ENCODE peak calls at places on chromosomes 2 and 18, in eight cellular contexts. R is psoas muscle; S is CD8-positive, alpha-beta T cell; X is left ventricle myocardium inferior; K is CD4-positive, CD25-positive, alpha-beta regulatory T cell; Z is HCT116; A is Peyer's patch; I is CD8-positive, alpha-beta memory T cell. W is an unnamed sample.

GRCh38 chr2:141660232-141660631 is 470.6 kb downstream of the LRP1B start:
- DNase-seq in R (no peak), S (no peak), X (no peak), K (no peak), Z (no peak), A (no peak), I (no peak), W (no peak)

GRCh38 chr2:168935810-168936581 is 34.9 kb downstream of the G6PC2 start:
- DNase-seq in R (no peak), S (no peak), X (no peak), K (no peak), Z (no peak), A (no peak), I (no peak), W (no peak)

GRCh38 chr2:15782009-15782751 is 158.2 kb upstream of the MYCN start:
- DNase-seq in R (no peak), S (no peak), X (no peak), K (no peak), Z (no peak), A (no peak), I (no peak), W (no peak)

GRCh38 chr2:121519732-121520640 is 10.7 kb upstream of the RNU4ATAC start:
- DNase-seq in R (no peak), S (no peak), X (no peak), K (no peak), Z (no peak), A (no peak), I (no peak), W (no peak)

GRCh38 chr2:176002684-176003225 is 688 bp upstream of the LNPK start:
- DNase-seq in R (peak; percentile 24), S (no peak), X (no peak), K (peak; percentile 29), Z (no peak), A (peak; percentile 17), I (no peak), W (no peak)

GRCh38 chr2:30871440-30871839 is 64.2 kb upstream of the CAPN13 start:
- DNase-seq in R (no peak), S (no peak), X (no peak), K (no peak), Z (no peak), A (no peak), I (no peak), W (no peak)

GRCh38 chr2:30113617-30114293 is 33.1 kb upstream of the YPEL5 start:
- DNase-seq in R (peak; percentile 19), S (no peak), X (no peak), K (no peak), Z (no peak), A (no peak), I (no peak), W (no peak)

GRCh38 chr2:19846030-19846429 is 55.8 kb downstream of the TTC32 start:
- DNase-seq in R (no peak), S (no peak), X (no peak), K (no peak), Z (no peak), A (no peak), I (no peak), W (no peak)

GRCh38 chr2:218886461-218886947 is 5.9 kb downstream of the WNT10A start:
- DNase-seq in R (no peak), S (no peak), X (no peak), K (no peak), Z (no peak), A (peak; percentile 25), I (peak; percentile 39), W (no peak)

GRCh38 chr2:42872736-42873135 is 80.4 kb upstream of the HAAO start:
- DNase-seq in R (no peak), S (no peak), X (no peak), K (no peak), Z (no peak), A (no peak), I (no peak), W (no peak)

GRCh38 chr2:196783431-196784094 is 15.9 kb downstream of the GTF3C3 start:
- DNase-seq in R (no peak), S (no peak), X (no peak), K (no peak), Z (no peak), A (no peak), I (no peak), W (no peak)

GRCh38 chr2:107001964-107002696 is 116.2 kb upstream of the ST6GAL2 start:
- DNase-seq in R (no peak), S (no peak), X (no peak), K (no peak), Z (no peak), A (no peak), I (no peak), W (no peak)

GRCh38 chr18:34350778-34351177 is 126.1 kb upstream of the NOL4 start:
- DNase-seq in R (no peak), S (no peak), X (no peak), K (no peak), Z (no peak), A (no peak), I (no peak), W (no peak)

GRCh38 chr2:64889803-64890202 is 99.4 kb upstream of the SLC1A4 start:
- DNase-seq in R (no peak), S (no peak), X (no peak), K (no peak), Z (no peak), A (no peak), I (no peak), W (no peak)

GRCh38 chr2:16256601-16257000 is 316.3 kb downstream of the MYCN start:
- DNase-seq in R (no peak), S (no peak), X (no peak), K (no peak), Z (no peak), A (no peak), I (no peak), W (no peak)

GRCh38 chr2:33791625-33792024 is 192.5 kb upstream of the FAM98A start:
- DNase-seq in R (no peak), S (no peak), X (no peak), K (no peak), Z (no peak), A (no peak), I (no peak), W (no peak)

GRCh38 chr2:113156278-113157107 is 17.3 kb upstream of the PSD4 start:
- DNase-seq in R (no peak), S (no peak), X (no peak), K (no peak), Z (peak; percentile 74), A (no peak), I (no peak), W (no peak)

GRCh38 chr2:120864981-120865380 is 129.3 kb downstream of the GLI2 start:
- DNase-seq in R (no peak), S (no peak), X (no peak), K (no peak), Z (no peak), A (no peak), I (no peak), W (no peak)

GRCh38 chr2:14288016-14288415 is 344.5 kb upstream of the LRATD1 start:
- DNase-seq in R (no peak), S (no peak), X (no peak), K (no peak), Z (no peak), A (no peak), I (no peak), W (no peak)

GRCh38 chr2:36663851-36664715 is 32.4 kb upstream of the VIT start:
- DNase-seq in R (no peak), S (no peak), X (no peak), K (peak; percentile 58), Z (peak; percentile 64), A (no peak), I (no peak), W (no peak)

GRCh38 chr18:28114472-28114871 is 62.5 kb downstream of the CDH2 start:
- DNase-seq in R (no peak), S (no peak), X (no peak), K (no peak), Z (no peak), A (no peak), I (no peak), W (no peak)

DNA sequence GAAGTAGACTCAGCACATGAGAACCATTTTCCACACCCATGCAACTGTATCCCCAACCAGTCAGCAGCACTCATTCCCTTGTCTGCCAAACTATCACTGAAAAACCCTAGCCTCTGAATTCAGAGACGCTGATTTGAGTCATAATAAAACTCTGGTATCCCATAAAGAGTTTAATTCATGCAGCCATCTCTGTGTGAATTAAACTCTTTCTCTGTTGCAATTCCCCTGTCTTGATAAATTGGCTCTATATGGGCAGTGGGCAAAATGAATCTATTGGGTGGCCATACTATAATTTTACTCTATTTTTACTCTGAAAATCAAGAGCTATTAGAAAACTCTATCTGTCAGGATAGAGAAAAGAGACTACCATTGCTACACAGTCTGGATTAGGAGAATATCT is 40.6 kb upstream of the TWSG1 start:
- DNase-seq in R (no peak), S (no peak), X (no peak), K (no peak), Z (no peak), A (no peak), I (no peak), W (no peak)
- H3K9me3 ChIP-seq in R (peaks cover 18% of the 10 kb centered on the region), S (peaks cover 5% of the 10 kb centered on the region), X (peaks cover 47% of the 10 kb centered on the region), K (peaks cover 7% of the 10 kb centered on the region), Z (peaks cover 5% of the 10 kb centered on the region), A (no peaks in the 10 kb centered on the region), I (no peaks in the 10 kb centered on the region), W (no peaks in the 10 kb centered on the region)

GRCh38 chr2:212864186-212864585 is 287.2 kb downstream of the IKZF2 start:
- DNase-seq in R (no peak), S (no peak), X (no peak), K (no peak), Z (no peak), A (no peak), I (no peak), W (no peak)
- H3K9me3 ChIP-seq in R (peaks cover 42% of the 10 kb centered on the region), S (peaks cover 7% of the 10 kb centered on the region), X (peaks cover 56% of the 10 kb centered on the region), K (peaks cover 38% of the 10 kb centered on the region), Z (peaks cover 5% of the 10 kb centered on the region), A (no peaks in the 10 kb centered on the region), I (no peaks in the 10 kb centered on the region), W (no peaks in the 10 kb centered on the region)

GRCh38 chr2:3270095-3270478 is 107.5 kb downstream of the EIPR1 start:
- DNase-seq in R (no peak), S (no peak), X (no peak), K (no peak), Z (no peak), A (peak; percentile 7), I (no peak), W (no peak)
- H3K9me3 ChIP-seq in R (peaks cover 14% of the 10 kb centered on the region), S (no peaks in the 10 kb centered on the region), X (peaks cover 23% of the 10 kb centered on the region), K (no peaks in the 10 kb centered on the region), Z (no peaks in the 10 kb centered on the region), A (no peaks in the 10 kb centered on the region), I (no peaks in the 10 kb centered on the region), W (no peaks in the 10 kb centered on the region)

DNA sequence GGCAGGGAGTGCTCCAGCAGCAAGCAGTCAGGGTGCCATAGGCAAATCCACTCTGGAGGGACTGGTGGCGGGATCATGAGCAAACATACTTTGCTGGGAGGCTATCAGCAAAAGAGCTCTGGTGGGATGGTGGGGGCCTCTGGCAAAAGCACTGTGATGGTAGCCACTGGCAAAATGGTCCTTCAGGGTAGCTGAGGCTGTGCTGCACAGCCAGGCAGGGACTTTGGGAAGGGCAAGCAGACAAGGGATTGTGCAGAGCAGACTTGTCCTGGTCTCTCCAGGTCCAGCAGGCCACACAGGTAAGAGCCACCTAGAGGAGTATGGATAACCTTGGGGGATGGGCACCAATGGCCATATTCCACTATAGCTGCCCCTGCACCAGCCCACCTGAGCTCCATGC is 129.4 kb upstream of the OTOS start:
- DNase-seq in R (no peak), S (no peak), X (no peak), K (no peak), Z (no peak), A (no peak), I (no peak), W (no peak)
- H3K9me3 ChIP-seq in R (peaks cover 7% of the 10 kb centered on the region), S (no peaks in the 10 kb centered on the region), X (peaks cover 16% of the 10 kb centered on the region), K (peaks cover 10% of the 10 kb centered on the region), Z (peaks cover 17% of the 10 kb centered on the region), A (no peaks in the 10 kb centered on the region), I (no peaks in the 10 kb centered on the region), W (peaks cover 4% of the 10 kb centered on the region)

W was measured in naive thymus-derived CD4-positive, alpha-beta T cell.